ENCODE peak calls at places on chromosome 7, in nine cellular contexts. K, P, G, D, U, H, V, Q and N are unnamed samples.

GRCh38 chr7:102472126-102473041 is 6.3 kb downstream of the POLR2J start:
- DNase-seq in K (no peak), P (peak), G (no peak), D (no peak), U (no peak), H (no peak), V (no peak), Q (no peak), N (no peak)

GRCh38 chr7:91784469-91784868 is 96.0 kb downstream of the MTERF1 start:
- DNase-seq in K (peak), P (no peak), G (peak), D (peak), U (peak), H (no peak), V (no peak), Q (peak), N (peak)

GRCh38 chr7:79666472-79666871 is 213.0 kb upstream of the MAGI2 start:
- DNase-seq in K (no peak), P (no peak), G (no peak), D (no peak), U (no peak), H (no peak), V (no peak), Q (no peak), N (no peak)

GRCh38 chr7:101814081-101814995 is 3.1 kb upstream of the CUX1 start:
- DNase-seq in K (peak), P (peak), G (no peak), D (peak), U (peak), H (no peak), V (peak), Q (peak), N (peak)

GRCh38 chr7:6631605-6632004 is 5.5 kb upstream of the ZNF316 start:
- DNase-seq in K (no peak), P (no peak), G (no peak), D (no peak), U (no peak), H (no peak), V (no peak), Q (no peak), N (no peak)

GRCh38 chr7:133320887-133321286 is 68.0 kb downstream of the EXOC4 start:
- DNase-seq in K (no peak), P (no peak), G (no peak), D (no peak), U (no peak), H (no peak), V (no peak), Q (no peak), N (no peak)

GRCh38 chr7:96285579-96285978 is 36.3 kb downstream of the SLC25A13 start:
- DNase-seq in K (no peak), P (no peak), G (no peak), D (no peak), U (no peak), H (no peak), V (no peak), Q (peak), N (peak)

GRCh38 chr7:139362302-139362701 is 2.6 kb downstream of the LUC7L2 start:
- DNase-seq in K (peak), P (no peak), G (no peak), D (no peak), U (peak), H (no peak), V (no peak), Q (no peak), N (no peak)

GRCh38 chr7:31705377-31705776 is 18.4 kb downstream of the PPP1R17 start:
- DNase-seq in K (no peak), P (no peak), G (no peak), D (no peak), U (no peak), H (no peak), V (no peak), Q (no peak), N (no peak)

GRCh38 chr7:76047305-76047810 is 442 bp downstream of the STYXL1 start:
- DNase-seq in K (no peak), P (no peak), G (no peak), D (peak), U (peak), H (no peak), V (no peak), Q (peak), N (peak)

GRCh38 chr7:150879345-150879744 is 27.0 kb downstream of the AOC1 start:
- DNase-seq in K (no peak), P (no peak), G (no peak), D (no peak), U (peak), H (no peak), V (no peak), Q (peak), N (no peak)

GRCh38 chr7:82593780-82594179 is 150.2 kb upstream of the CACNA2D1 start:
- DNase-seq in K (no peak), P (no peak), G (no peak), D (no peak), U (no peak), H (no peak), V (no peak), Q (peak), N (no peak)

GRCh38 chr7:1601956-1602355 is 32.1 kb upstream of the PSMG3 start:
- DNase-seq in K (no peak), P (no peak), G (no peak), D (no peak), U (no peak), H (no peak), V (no peak), Q (no peak), N (no peak)

GRCh38 chr7:1716263-1717094 is 46.4 kb downstream of the ELFN1 start:
- DNase-seq in K (peak), P (no peak), G (peak), D (no peak), U (peak), H (no peak), V (no peak), Q (no peak), N (no peak)

GRCh38 chr7:13099197-13099795 is 411.9 kb downstream of the ARL4A start:
- DNase-seq in K (no peak), P (no peak), G (no peak), D (no peak), U (no peak), H (no peak), V (no peak), Q (no peak), N (no peak)

GRCh38 chr7:41886257-41886905 is 183.5 kb upstream of the INHBA start:
- DNase-seq in K (no peak), P (peak), G (peak), D (no peak), U (peak), H (no peak), V (no peak), Q (peak), N (no peak)

GRCh38 chr7:78279035-78279434 is 480.5 kb downstream of the PHTF2 start:
- DNase-seq in K (no peak), P (no peak), G (peak), D (no peak), U (peak), H (no peak), V (no peak), Q (peak), N (no peak)

GRCh38 chr7:100476108-100476780 is 2.8 kb downstream of the TSC22D4 start:
- DNase-seq in K (no peak), P (peak), G (no peak), D (no peak), U (no peak), H (no peak), V (no peak), Q (no peak), N (peak)

GRCh38 chr7:17913250-17913649 is 27.0 kb downstream of the SNX13 start:
- DNase-seq in K (no peak), P (no peak), G (no peak), D (no peak), U (no peak), H (no peak), V (no peak), Q (no peak), N (peak)

GRCh38 chr7:148611692-148612091 is 21.1 kb downstream of the C7orf33 start:
- DNase-seq in K (no peak), P (no peak), G (no peak), D (no peak), U (no peak), H (no peak), V (peak), Q (no peak), N (no peak)

GRCh38 chr7:42350801-42351200 is 113.8 kb upstream of the GLI3 start:
- DNase-seq in K (no peak), P (peak), G (peak), D (peak), U (no peak), H (no peak), V (no peak), Q (no peak), N (no peak)

GRCh38 chr7:12685550-12685949 is 1.9 kb upstream of the ARL4A start:
- DNase-seq in K (peak), P (no peak), G (peak), D (peak), U (peak), H (peak), V (peak), Q (peak), N (peak)

GRCh38 chr7:127091620-127092019 is 161.1 kb downstream of the GRM8 start:
- DNase-seq in K (no peak), P (no peak), G (no peak), D (no peak), U (no peak), H (no peak), V (no peak), Q (no peak), N (no peak)

GRCh38 chr7:108330237-108330636 is 126.0 kb downstream of the NRCAM start:
- DNase-seq in K (no peak), P (no peak), G (no peak), D (no peak), U (no peak), H (no peak), V (no peak), Q (no peak), N (no peak)